ENCODE peak calls at places on chromosome 22, in seven cellular contexts. One of them, this sample, is unnamed.

GRCh38 chr22:50016308-50016987 is 3.9 kb upstream of the IL17REL start:
- DNase-seq in pancreas: peak
- DNase-seq in kidney: peak
- DNase-seq in nephron progenitor cell: no peak
- DNase-seq in fibroblast of gingiva: no peak
- DNase-seq in 8988T: peak
- DNase-seq in AG04450: no peak
- DNase-seq in this sample: no peak

GRCh38 chr22:23503736-23504440 is 76.2 kb downstream of the IGLL1 start:
- DNase-seq in kidney: peak
- DNase-seq in nephron progenitor cell: no peak
- DNase-seq in pancreas: no peak
- DNase-seq in 8988T: no peak
- DNase-seq in AG04450: no peak
- DNase-seq in fibroblast of gingiva: no peak
- DNase-seq in this sample: no peak

GRCh38 chr22:49046546-49047305 is 780.9 kb downstream of the BRD1 start:
- DNase-seq in fibroblast of gingiva: no peak
- DNase-seq in AG04450: no peak
- DNase-seq in nephron progenitor cell: peak
- DNase-seq in kidney: no peak
- DNase-seq in 8988T: no peak
- DNase-seq in pancreas: peak
- DNase-seq in this sample: no peak

GRCh38 chr22:23246982-23247766 is 66.9 kb downstream of the BCR start:
- DNase-seq in fibroblast of gingiva: no peak
- DNase-seq in kidney: peak
- DNase-seq in pancreas: no peak
- DNase-seq in AG04450: no peak
- DNase-seq in 8988T: no peak
- DNase-seq in nephron progenitor cell: no peak
- DNase-seq in this sample: no peak

GRCh38 chr22:17973217-17973616 is 51.1 kb downstream of the MICAL3 start:
- DNase-seq in fibroblast of gingiva: no peak
- DNase-seq in 8988T: no peak
- DNase-seq in kidney: no peak
- DNase-seq in nephron progenitor cell: no peak
- DNase-seq in pancreas: no peak
- DNase-seq in AG04450: no peak
- DNase-seq in this sample: no peak

GRCh38 chr22:18050065-18050464 is 25.7 kb upstream of the MICAL3 start:
- DNase-seq in AG04450: no peak
- DNase-seq in pancreas: no peak
- DNase-seq in fibroblast of gingiva: no peak
- DNase-seq in nephron progenitor cell: no peak
- DNase-seq in kidney: peak
- DNase-seq in 8988T: no peak
- DNase-seq in this sample: no peak

GRCh38 chr22:30891781-30892180 is 76.8 kb downstream of the MORC2 start:
- DNase-seq in fibroblast of gingiva: no peak
- DNase-seq in nephron progenitor cell: no peak
- DNase-seq in pancreas: no peak
- DNase-seq in AG04450: no peak
- DNase-seq in kidney: no peak
- DNase-seq in 8988T: no peak
- DNase-seq in this sample: no peak

GRCh38 chr22:32788884-32789624 is 12.5 kb upstream of the TIMP3 start:
- DNase-seq in 8988T: no peak
- DNase-seq in nephron progenitor cell: no peak
- DNase-seq in kidney: no peak
- DNase-seq in pancreas: peak
- DNase-seq in AG04450: no peak
- DNase-seq in fibroblast of gingiva: peak
- DNase-seq in this sample: no peak

GRCh38 chr22:35472488-35472887 is 68.1 kb upstream of the RASD2 start:
- DNase-seq in kidney: no peak
- DNase-seq in AG04450: no peak
- DNase-seq in pancreas: no peak
- DNase-seq in fibroblast of gingiva: no peak
- DNase-seq in nephron progenitor cell: no peak
- DNase-seq in 8988T: no peak
- DNase-seq in this sample: no peak

GRCh38 chr22:23180893-23181762 is 819 bp downstream of the BCR start:
- DNase-seq in pancreas: peak
- DNase-seq in kidney: peak
- DNase-seq in 8988T: peak
- DNase-seq in AG04450: no peak
- DNase-seq in nephron progenitor cell: peak
- DNase-seq in fibroblast of gingiva: no peak
- DNase-seq in this sample: no peak

GRCh38 chr22:31790240-31790639 is 36.4 kb downstream of the DEPDC5 start:
- DNase-seq in fibroblast of gingiva: no peak
- DNase-seq in pancreas: no peak
- DNase-seq in 8988T: no peak
- DNase-seq in AG04450: no peak
- DNase-seq in kidney: no peak
- DNase-seq in nephron progenitor cell: no peak
- DNase-seq in this sample: no peak